ENCODE peak calls at places on chromosomes 5 and 9, in four cellular contexts. W is cardiac fibroblast, Q is HFF-Myc, T is fibroblast of pulmonary artery. B is an unnamed sample.

GRCh38 chr9:20001058-20001457 is 212.2 kb upstream of the SLC24A2 start:
- DNase-seq in W (no peak), Q (no peak), T (no peak), B (no peak)

GRCh38 chr5:87831499-87831898 is 418.8 kb upstream of the CCNH start:
- DNase-seq in Q (no peak), T (no peak), W (no peak), B (no peak)

GRCh38 chr9:113526841-113527240 is 63.3 kb downstream of the RGS3 start:
- DNase-seq in W (no peak), Q (no peak), T (no peak), B (no peak)

GRCh38 chr5:142805339-142805738 is 35.2 kb downstream of the ARHGAP26 start:
- DNase-seq in Q (no peak), W (no peak), T (no peak), B (no peak)

GRCh38 chr5:170301149-170301548 is 3.6 kb upstream of the LCP2 start:
- DNase-seq in W (no peak), Q (no peak), T (no peak), B (no peak)

GRCh38 chr5:52922384-52922783 is 66.8 kb upstream of the ITGA2 start:
- DNase-seq in Q (peak), W (peak), T (peak), B (peak)

GRCh38 chr5:36902353-36902752 is 25.8 kb downstream of the NIPBL start:
- DNase-seq in T (no peak), Q (no peak), W (no peak), B (no peak)

GRCh38 chr5:76733049-76733417 is 17.1 kb downstream of the F2R start:
- DNase-seq in T (no peak), W (no peak), Q (no peak), B (no peak)

GRCh38 chr5:92332039-92332438 is 948.9 kb upstream of the ARRDC3 start:
- DNase-seq in Q (no peak), T (no peak), W (peak), B (peak)

GRCh38 chr5:158390556-158390955 is 531.6 kb upstream of the CLINT1 start:
- DNase-seq in Q (no peak), W (peak), T (peak), B (peak)

GRCh38 chr9:133048595-133048994 is 13.2 kb upstream of the CEL start:
- DNase-seq in T (peak), Q (no peak), W (peak), B (peak)

GRCh38 chr9:19999491-20000057 is 210.7 kb upstream of the SLC24A2 start:
- DNase-seq in W (peak), Q (peak), T (peak), B (peak)

GRCh38 chr9:136782452-136782851 is 8.7 kb upstream of the TMEM141 start:
- DNase-seq in W (no peak), Q (no peak), T (no peak), B (no peak)

GRCh38 chr5:169629847-169630548 is 7.1 kb upstream of the DOCK2 start:
- DNase-seq in T (peak), Q (no peak), W (peak), B (peak)

GRCh38 chr5:100664140-100664539 is 129.0 kb downstream of the FAM174A start:
- DNase-seq in T (no peak), Q (no peak), W (no peak), B (no peak)

GRCh38 chr5:73733219-73733618 is 107.2 kb downstream of the ARHGEF28 start:
- DNase-seq in W (peak), T (peak), Q (no peak), B (no peak)

GRCh38 chr5:55601209-55601618 is 66.5 kb upstream of the PLPP1 start:
- DNase-seq in T (peak), Q (peak), W (peak), B (peak)

GRCh38 chr5:154267516-154267915 is 77.0 kb downstream of the GALNT10 start:
- DNase-seq in Q (no peak), W (peak), T (no peak), B (peak)

GRCh38 chr5:40831346-40832210 is 3.4 kb downstream of the RPL37 start:
- DNase-seq in W (no peak), T (no peak), Q (no peak), B (no peak)

GRCh38 chr9:117672397-117672796 is 31.8 kb upstream of the TLR4 start:
- DNase-seq in T (peak), W (peak), Q (no peak), B (peak)

GRCh38 chr9:35499701-35500030 is 9.8 kb downstream of the RUSC2 start:
- DNase-seq in W (no peak), Q (no peak), T (no peak), B (no peak)

GRCh38 chr9:35814106-35814840 is 569 bp downstream of the HINT2 start:
- DNase-seq in T (peak), W (peak), Q (no peak), B (peak)

GRCh38 chr9:93064392-93065124 is 6.1 kb downstream of the SUSD3 start:
- DNase-seq in Q (no peak), W (no peak), T (no peak), B (no peak)

GRCh38 chr5:146440348-146440747 is 6.8 kb upstream of the TCERG1 start:
- DNase-seq in W (no peak), Q (no peak), T (no peak), B (no peak)

GRCh38 chr9:130927338-130927737 is 11.7 kb downstream of the FIBCD1 start:
- DNase-seq in Q (no peak), T (no peak), W (no peak), B (no peak)

GRCh38 chr5:142803428-142804111 is 33.4 kb downstream of the ARHGAP26 start:
- DNase-seq in Q (no peak), T (peak), W (peak), B (peak)

GRCh38 chr5:138752341-138752950 is 779 bp upstream of the CTNNA1 start:
- DNase-seq in Q (no peak), T (peak), W (peak), B (peak)

GRCh38 chr5:97764700-97765099 is 581.7 kb upstream of the RIOK2 start:
- DNase-seq in Q (peak), W (peak), T (peak), B (peak)

GRCh38 chr5:52987711-52988329 is 1.3 kb upstream of the ITGA2 start:
- DNase-seq in Q (no peak), T (peak), W (peak), B (no peak)

GRCh38 chr9:92455217-92455616 is 27.1 kb downstream of the ASPN start:
- DNase-seq in T (peak), Q (no peak), W (no peak), B (no peak)

GRCh38 chr9:93238953-93239352 is 55.0 kb downstream of the WNK2 start:
- DNase-seq in W (no peak), Q (no peak), T (no peak), B (no peak)

GRCh38 chr5:168481330-168481788 is 4.9 kb upstream of the RARS1 start:
- DNase-seq in T (no peak), W (no peak), Q (no peak), B (no peak)

GRCh38 chr9:136623016-136623848 is 39.5 kb upstream of the EGFL7 start:
- DNase-seq in T (no peak), W (no peak), Q (no peak), B (no peak)

DNA sequence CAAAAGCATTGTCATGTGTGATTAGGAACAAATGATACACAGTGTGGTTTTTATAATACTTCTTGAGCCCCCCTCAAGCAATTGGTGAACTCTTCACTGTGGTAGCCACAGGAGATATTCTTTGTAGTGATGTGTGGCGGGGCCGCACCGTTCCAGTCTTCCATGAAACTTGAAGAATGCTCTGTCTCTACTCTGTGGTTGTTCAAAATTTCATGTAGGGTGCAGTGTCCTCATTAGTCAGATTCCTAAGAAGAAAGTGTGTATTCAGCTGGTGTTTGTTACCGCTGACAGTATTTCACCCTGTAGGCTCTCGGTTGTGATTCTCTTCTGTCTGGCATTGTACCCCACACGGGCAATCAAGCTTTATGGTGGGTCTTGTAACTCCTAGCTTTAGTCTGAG is 10.8 kb downstream of the OTULIN start:
- DNase-seq in W (no peak), Q (no peak), T (no peak), B (no peak)
- H3K4me3 ChIP-seq in W (no peak), Q (no peak), T (no peak), B (no peak)

GRCh38 chr5:59134770-59135169 is 551.9 kb downstream of the RAB3C start:
- DNase-seq in Q (no peak), T (no peak), W (no peak), B (no peak)
- TF ChIP-seq CTCF in Q (no peak), T (no peak), W (no peak), B (no peak)

DNA sequence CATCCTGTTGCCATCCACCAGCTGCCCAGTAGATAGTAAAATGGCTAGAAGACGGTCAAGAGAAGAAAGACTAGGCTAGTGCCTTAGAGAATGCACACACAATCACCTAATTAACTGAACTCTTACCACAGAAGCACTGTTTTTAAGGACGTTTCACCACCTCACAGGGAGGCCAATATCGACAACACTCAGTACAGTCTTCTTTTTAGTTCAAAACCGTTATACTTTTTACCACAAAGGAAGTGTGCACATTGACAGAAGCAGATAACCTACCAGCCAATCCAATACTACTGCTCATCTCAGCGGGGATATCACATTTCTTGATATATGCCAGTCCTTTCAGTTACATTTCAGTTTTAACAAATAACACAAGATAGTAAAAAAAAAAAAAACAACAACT is 122.3 kb downstream of the GNAQ start:
- DNase-seq in T (no peak), W (no peak), Q (no peak), B (no peak)
- H3K4me3 ChIP-seq in T (no peak), W (no peak), Q (no peak), B (no peak)

GRCh38 chr5:132103380-132103951 is 29.9 kb downstream of the CSF2 start:
- DNase-seq in T (peak), Q (peak), W (peak), B (peak)
- TF ChIP-seq CTCF in T (peak), Q (no peak), W (peak), B (no peak)

GRCh38 chr5:184461-184860 is 6.8 kb upstream of the LRRC14B start:
- DNase-seq in T (no peak), Q (no peak), W (no peak), B (peak)
- H3K4me3 ChIP-seq in T (no peak), Q (no peak), W (no peak), B (no peak)

DNA sequence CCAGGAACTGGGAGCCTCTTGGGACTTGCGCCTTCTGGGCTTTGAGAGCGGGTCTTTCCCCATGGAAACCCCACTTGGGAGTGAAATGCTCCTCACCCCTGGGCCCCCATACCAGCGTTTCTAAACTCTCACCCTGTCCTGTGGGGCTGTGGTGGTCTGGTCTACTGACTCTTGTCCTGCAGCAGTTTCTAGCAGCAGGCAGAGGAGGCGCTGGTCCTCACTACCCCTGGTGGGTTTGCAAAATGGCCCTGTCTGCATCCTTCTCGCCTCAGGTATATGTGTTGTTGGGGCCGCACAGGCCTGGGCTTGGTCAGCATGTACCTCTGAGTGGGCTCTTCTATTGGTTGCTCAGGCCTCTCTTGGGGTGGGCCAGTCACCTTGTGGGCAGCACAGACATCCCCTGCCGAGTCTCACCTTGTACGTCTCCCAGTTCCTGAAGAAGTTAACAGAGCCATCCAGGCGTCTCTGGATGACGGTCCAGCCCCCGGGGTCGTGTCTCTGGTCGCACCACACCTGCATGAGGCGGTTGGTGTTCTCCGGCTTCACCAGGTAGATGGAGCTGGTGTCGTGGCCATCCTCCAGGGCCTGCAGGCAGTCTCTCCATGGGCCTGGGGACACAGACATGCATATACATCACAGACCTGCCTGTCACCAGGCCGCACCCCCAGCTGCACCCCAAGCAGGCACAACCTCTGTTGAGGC is 29.0 kb downstream of the ANGPTL2 start:
- DNase-seq in T (no peak), Q (no peak), W (no peak), B (no peak)
- TF ChIP-seq CTCF in T (no peak), Q (no peak), W (no peak), B (no peak)

DNA sequence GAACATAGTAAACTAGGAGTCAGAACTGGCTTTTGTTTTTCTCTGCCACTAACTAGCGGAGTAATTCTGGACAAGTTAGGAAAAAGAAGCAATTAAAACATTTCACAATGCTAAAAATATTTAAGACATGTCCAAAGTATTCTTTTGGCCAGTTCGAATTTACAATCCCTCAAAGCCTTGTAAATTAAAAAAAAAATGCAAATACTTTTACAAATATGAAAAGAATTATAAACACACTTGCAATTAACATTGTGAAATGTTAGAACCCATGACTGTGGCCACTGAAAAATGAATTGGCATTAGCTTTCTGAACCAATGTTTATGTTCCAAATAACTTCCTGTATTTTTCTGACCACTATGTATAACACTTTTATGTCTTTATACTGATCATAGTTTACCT is 2.2 kb downstream of the RAD1 start:
- DNase-seq in Q (no peak), W (peak), T (no peak), B (peak)
- H3K4me3 ChIP-seq in Q (peak), W (no peak), T (no peak), B (peak)

GRCh38 chr5:15489571-15490235 is 10.3 kb upstream of the FBXL7 start:
- DNase-seq in Q (no peak), W (no peak), T (no peak), B (no peak)
- TF ChIP-seq CTCF in Q (no peak), W (no peak), T (no peak), B (no peak)

GRCh38 chr9:4796530-4796929 is 3.8 kb downstream of the RCL1 start:
- DNase-seq in W (no peak), Q (no peak), T (no peak), B (no peak)

GRCh38 chr9:4796988-4797956 is 4.5 kb downstream of the RCL1 start:
- DNase-seq in T (peak), W (peak), Q (no peak), B (peak)

GRCh38 chr9:4801156-4801555 is 8.4 kb downstream of the RCL1 start:
- DNase-seq in Q (no peak), W (no peak), T (no peak), B (no peak)

GRCh38 chr9:4798281-4798680 is 5.5 kb downstream of the RCL1 start:
- DNase-seq in T (no peak), Q (no peak), W (no peak), B (no peak)

DNA sequence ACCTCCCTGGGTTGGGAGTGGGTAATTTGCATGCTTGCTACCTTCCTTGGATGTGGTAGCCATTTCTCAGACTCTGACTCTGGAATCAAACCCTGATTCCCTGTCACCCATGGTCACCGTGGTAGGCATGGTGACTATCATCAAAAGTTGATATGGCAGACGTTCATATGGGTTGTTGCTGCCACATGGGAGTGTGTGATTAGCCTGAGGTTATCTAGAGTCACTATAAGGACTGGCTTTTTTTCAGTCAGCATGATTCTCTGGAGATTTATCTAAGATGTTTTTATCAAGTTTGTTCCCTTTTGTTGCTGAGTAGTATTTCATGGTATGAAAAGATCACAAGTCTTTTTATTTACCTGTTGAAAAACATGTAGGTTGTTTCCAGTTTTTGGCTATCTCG is 7.0 kb downstream of the RCL1 start:
- DNase-seq in W (no peak), Q (no peak), T (no peak), B (no peak)
- H3K4me3 ChIP-seq in W (no peak), Q (no peak), T (no peak), B (no peak)

GRCh38 chr5:136016945-136017530 is 11.8 kb upstream of the TGFBI start:
- DNase-seq in T (peak), Q (no peak), W (peak), B (peak)
- TF ChIP-seq CTCF in T (no peak), Q (no peak), W (no peak), B (peak)